ENCODE peak calls at places on chromosome 7, in nine cellular contexts. One of them, this sample, is unnamed.

GRCh38 chr7:74061840-74062539 is 21.6 kb upstream of the LIMK1 start:
- DNase-seq in uterus: peak
- DNase-seq in upper lobe of right lung: peak
- DNase-seq in endothelial cell: no peak
- DNase-seq in putamen: peak
- DNase-seq in fibroblast of the aortic adventitia: peak
- DNase-seq in GM12891: peak
- DNase-seq in SHP77 treated with DMSO at 0.1 percent for 48 hours: peak
- DNase-seq in GM23338: no peak
- DNase-seq in this sample: peak

GRCh38 chr7:105691029-105691691 is 109.9 kb upstream of the EFCAB10 start:
- DNase-seq in GM12891: no peak
- DNase-seq in uterus: no peak
- DNase-seq in SHP77 treated with DMSO at 0.1 percent for 48 hours: no peak
- DNase-seq in fibroblast of the aortic adventitia: peak
- DNase-seq in GM23338: no peak
- DNase-seq in endothelial cell: no peak
- DNase-seq in upper lobe of right lung: no peak
- DNase-seq in putamen: no peak
- DNase-seq in this sample: no peak

GRCh38 chr7:31052841-31053601 is 913 bp downstream of the ADCYAP1R1 start:
- DNase-seq in uterus: no peak
- DNase-seq in putamen: no peak
- DNase-seq in fibroblast of the aortic adventitia: no peak
- DNase-seq in upper lobe of right lung: no peak
- DNase-seq in SHP77 treated with DMSO at 0.1 percent for 48 hours: no peak
- DNase-seq in GM12891: no peak
- DNase-seq in endothelial cell: no peak
- DNase-seq in GM23338: peak
- DNase-seq in this sample: no peak

GRCh38 chr7:103644319-103644718 is 198.3 kb upstream of the SLC26A5 start:
- DNase-seq in SHP77 treated with DMSO at 0.1 percent for 48 hours: no peak
- DNase-seq in GM12891: no peak
- DNase-seq in upper lobe of right lung: no peak
- DNase-seq in putamen: no peak
- DNase-seq in uterus: no peak
- DNase-seq in fibroblast of the aortic adventitia: no peak
- DNase-seq in GM23338: no peak
- DNase-seq in endothelial cell: no peak
- DNase-seq in this sample: no peak

GRCh38 chr7:51144178-51144577 is 172.4 kb downstream of the COBL start:
- DNase-seq in uterus: no peak
- DNase-seq in putamen: no peak
- DNase-seq in SHP77 treated with DMSO at 0.1 percent for 48 hours: no peak
- DNase-seq in endothelial cell: no peak
- DNase-seq in fibroblast of the aortic adventitia: no peak
- DNase-seq in GM12891: no peak
- DNase-seq in GM23338: no peak
- DNase-seq in upper lobe of right lung: no peak
- DNase-seq in this sample: no peak

GRCh38 chr7:91800389-91800788 is 80.1 kb downstream of the MTERF1 start:
- DNase-seq in GM12891: no peak
- DNase-seq in SHP77 treated with DMSO at 0.1 percent for 48 hours: no peak
- DNase-seq in endothelial cell: no peak
- DNase-seq in putamen: no peak
- DNase-seq in fibroblast of the aortic adventitia: no peak
- DNase-seq in GM23338: no peak
- DNase-seq in uterus: no peak
- DNase-seq in upper lobe of right lung: no peak
- DNase-seq in this sample: no peak

GRCh38 chr7:33831389-33832118 is 73.8 kb upstream of the BMPER start:
- DNase-seq in fibroblast of the aortic adventitia: peak
- DNase-seq in uterus: peak
- DNase-seq in SHP77 treated with DMSO at 0.1 percent for 48 hours: no peak
- DNase-seq in putamen: no peak
- DNase-seq in endothelial cell: no peak
- DNase-seq in GM12891: no peak
- DNase-seq in GM23338: peak
- DNase-seq in upper lobe of right lung: no peak
- DNase-seq in this sample: peak

GRCh38 chr7:133931053-133931452 is 196.1 kb upstream of the LRGUK start:
- DNase-seq in GM12891: no peak
- DNase-seq in uterus: no peak
- DNase-seq in GM23338: no peak
- DNase-seq in upper lobe of right lung: no peak
- DNase-seq in putamen: no peak
- DNase-seq in endothelial cell: no peak
- DNase-seq in SHP77 treated with DMSO at 0.1 percent for 48 hours: no peak
- DNase-seq in fibroblast of the aortic adventitia: no peak
- DNase-seq in this sample: no peak

GRCh38 chr7:105003275-105003674 is 10.7 kb upstream of the KMT2E start:
- DNase-seq in fibroblast of the aortic adventitia: peak
- DNase-seq in GM23338: no peak
- DNase-seq in putamen: peak
- DNase-seq in GM12891: no peak
- DNase-seq in upper lobe of right lung: no peak
- DNase-seq in endothelial cell: no peak
- DNase-seq in uterus: peak
- DNase-seq in SHP77 treated with DMSO at 0.1 percent for 48 hours: no peak
- DNase-seq in this sample: no peak

GRCh38 chr7:37096341-37096740 is 352.3 kb downstream of the ELMO1 start:
- DNase-seq in endothelial cell: no peak
- DNase-seq in GM12891: no peak
- DNase-seq in putamen: no peak
- DNase-seq in GM23338: no peak
- DNase-seq in SHP77 treated with DMSO at 0.1 percent for 48 hours: no peak
- DNase-seq in fibroblast of the aortic adventitia: no peak
- DNase-seq in upper lobe of right lung: no peak
- DNase-seq in uterus: no peak
- DNase-seq in this sample: no peak

GRCh38 chr7:34727464-34727995 is 69.5 kb downstream of the NPSR1 start:
- DNase-seq in fibroblast of the aortic adventitia: no peak
- DNase-seq in endothelial cell: no peak
- DNase-seq in uterus: no peak
- DNase-seq in putamen: no peak
- DNase-seq in SHP77 treated with DMSO at 0.1 percent for 48 hours: no peak
- DNase-seq in upper lobe of right lung: no peak
- DNase-seq in GM23338: no peak
- DNase-seq in GM12891: no peak
- DNase-seq in this sample: no peak

GRCh38 chr7:156560696-156561210 is 79.8 kb upstream of the RNF32 start:
- DNase-seq in endothelial cell: peak
- DNase-seq in GM12891: no peak
- DNase-seq in putamen: peak
- DNase-seq in GM23338: no peak
- DNase-seq in uterus: no peak
- DNase-seq in upper lobe of right lung: no peak
- DNase-seq in SHP77 treated with DMSO at 0.1 percent for 48 hours: no peak
- DNase-seq in fibroblast of the aortic adventitia: no peak
- DNase-seq in this sample: no peak

GRCh38 chr7:9453521-9453920 is 1020.1 kb downstream of the NXPH1 start:
- DNase-seq in GM23338: no peak
- DNase-seq in SHP77 treated with DMSO at 0.1 percent for 48 hours: no peak
- DNase-seq in putamen: no peak
- DNase-seq in endothelial cell: no peak
- DNase-seq in fibroblast of the aortic adventitia: no peak
- DNase-seq in upper lobe of right lung: no peak
- DNase-seq in uterus: no peak
- DNase-seq in GM12891: no peak
- DNase-seq in this sample: no peak

GRCh38 chr7:75924251-75924650 is 9.3 kb downstream of the POR start:
- DNase-seq in uterus: no peak
- DNase-seq in upper lobe of right lung: no peak
- DNase-seq in GM12891: no peak
- DNase-seq in SHP77 treated with DMSO at 0.1 percent for 48 hours: no peak
- DNase-seq in GM23338: no peak
- DNase-seq in putamen: no peak
- DNase-seq in fibroblast of the aortic adventitia: no peak
- DNase-seq in endothelial cell: no peak
- DNase-seq in this sample: no peak

GRCh38 chr7:41955475-41956243 is 252.8 kb upstream of the INHBA start:
- DNase-seq in putamen: peak
- DNase-seq in uterus: peak
- DNase-seq in fibroblast of the aortic adventitia: peak
- DNase-seq in GM12891: no peak
- DNase-seq in upper lobe of right lung: peak
- DNase-seq in GM23338: peak
- DNase-seq in SHP77 treated with DMSO at 0.1 percent for 48 hours: no peak
- DNase-seq in endothelial cell: peak
- DNase-seq in this sample: peak

GRCh38 chr7:33986456-33986855 is 81.1 kb downstream of the BMPER start:
- DNase-seq in GM23338: no peak
- DNase-seq in upper lobe of right lung: no peak
- DNase-seq in endothelial cell: no peak
- DNase-seq in putamen: no peak
- DNase-seq in GM12891: no peak
- DNase-seq in SHP77 treated with DMSO at 0.1 percent for 48 hours: no peak
- DNase-seq in uterus: no peak
- DNase-seq in fibroblast of the aortic adventitia: no peak
- DNase-seq in this sample: no peak

GRCh38 chr7:20229652-20230500 is 12.7 kb upstream of the MACC1 start:
- DNase-seq in upper lobe of right lung: no peak
- DNase-seq in GM23338: no peak
- DNase-seq in endothelial cell: no peak
- DNase-seq in fibroblast of the aortic adventitia: peak
- DNase-seq in uterus: no peak
- DNase-seq in putamen: no peak
- DNase-seq in GM12891: no peak
- DNase-seq in SHP77 treated with DMSO at 0.1 percent for 48 hours: no peak
- DNase-seq in this sample: no peak

GRCh38 chr7:38929460-38930171 is 20.6 kb upstream of the VPS41 start:
- DNase-seq in uterus: no peak
- DNase-seq in GM23338: no peak
- DNase-seq in putamen: no peak
- DNase-seq in endothelial cell: no peak
- DNase-seq in upper lobe of right lung: no peak
- DNase-seq in fibroblast of the aortic adventitia: no peak
- DNase-seq in SHP77 treated with DMSO at 0.1 percent for 48 hours: peak
- DNase-seq in GM12891: no peak
- DNase-seq in this sample: no peak

GRCh38 chr7:102872460-102872859 is 40.3 kb upstream of the LRRC17 start:
- DNase-seq in fibroblast of the aortic adventitia: peak
- DNase-seq in uterus: no peak
- DNase-seq in endothelial cell: no peak
- DNase-seq in SHP77 treated with DMSO at 0.1 percent for 48 hours: no peak
- DNase-seq in putamen: no peak
- DNase-seq in upper lobe of right lung: no peak
- DNase-seq in GM12891: no peak
- DNase-seq in GM23338: no peak
- DNase-seq in this sample: no peak

GRCh38 chr7:12741951-12742575 is 54.6 kb downstream of the ARL4A start:
- DNase-seq in uterus: no peak
- DNase-seq in GM23338: no peak
- DNase-seq in GM12891: no peak
- DNase-seq in endothelial cell: no peak
- DNase-seq in SHP77 treated with DMSO at 0.1 percent for 48 hours: no peak
- DNase-seq in putamen: no peak
- DNase-seq in fibroblast of the aortic adventitia: no peak
- DNase-seq in upper lobe of right lung: no peak
- DNase-seq in this sample: no peak

GRCh38 chr7:73701357-73701995 is 18.0 kb downstream of the STX1A start:
- DNase-seq in putamen: no peak
- DNase-seq in fibroblast of the aortic adventitia: peak
- DNase-seq in GM12891: no peak
- DNase-seq in uterus: no peak
- DNase-seq in GM23338: peak
- DNase-seq in SHP77 treated with DMSO at 0.1 percent for 48 hours: no peak
- DNase-seq in endothelial cell: peak
- DNase-seq in upper lobe of right lung: no peak
- DNase-seq in this sample: no peak

GRCh38 chr7:14767716-14768425 is 134.7 kb downstream of the DGKB start:
- DNase-seq in GM23338: no peak
- DNase-seq in GM12891: no peak
- DNase-seq in endothelial cell: no peak
- DNase-seq in upper lobe of right lung: no peak
- DNase-seq in uterus: no peak
- DNase-seq in putamen: no peak
- DNase-seq in fibroblast of the aortic adventitia: no peak
- DNase-seq in SHP77 treated with DMSO at 0.1 percent for 48 hours: no peak
- DNase-seq in this sample: no peak

GRCh38 chr7:151857866-151858440 is 19.0 kb downstream of the PRKAG2 start:
- DNase-seq in upper lobe of right lung: no peak
- DNase-seq in fibroblast of the aortic adventitia: no peak
- DNase-seq in GM23338: no peak
- DNase-seq in GM12891: no peak
- DNase-seq in uterus: no peak
- DNase-seq in SHP77 treated with DMSO at 0.1 percent for 48 hours: no peak
- DNase-seq in putamen: no peak
- DNase-seq in endothelial cell: no peak
- DNase-seq in this sample: no peak

GRCh38 chr7:20964214-20964613 is 177.5 kb upstream of the SP8 start:
- DNase-seq in fibroblast of the aortic adventitia: no peak
- DNase-seq in SHP77 treated with DMSO at 0.1 percent for 48 hours: no peak
- DNase-seq in GM23338: no peak
- DNase-seq in upper lobe of right lung: no peak
- DNase-seq in uterus: no peak
- DNase-seq in putamen: no peak
- DNase-seq in endothelial cell: no peak
- DNase-seq in GM12891: no peak
- DNase-seq in this sample: no peak

GRCh38 chr7:105992888-105993287 is 29.8 kb downstream of the CDHR3 start:
- DNase-seq in upper lobe of right lung: no peak
- DNase-seq in endothelial cell: no peak
- DNase-seq in SHP77 treated with DMSO at 0.1 percent for 48 hours: no peak
- DNase-seq in uterus: no peak
- DNase-seq in fibroblast of the aortic adventitia: no peak
- DNase-seq in GM23338: no peak
- DNase-seq in GM12891: no peak
- DNase-seq in putamen: no peak
- DNase-seq in this sample: no peak